ENCODE peak calls at places on chromosomes 6 and 20, in six cellular contexts. Q is AG09309, V is fibroblast of lung, J is keratinocyte, A is GM12865, F is heart right ventricle. H is an unnamed sample.

GRCh38 chr6:159945801-159946392 is 23.0 kb upstream of the IGF2R start:
- DNase-seq in Q (no peak), V (no peak), J (no peak), A (no peak), F (no peak), H (no peak)

GRCh38 chr20:19649041-19649440 is 109.0 kb upstream of the RIN2 start:
- DNase-seq in Q (no peak), V (no peak), J (no peak), A (no peak), F (no peak), H (no peak)

GRCh38 chr6:7632501-7633290 is 42.7 kb downstream of the SNRNP48 start:
- DNase-seq in Q (no peak), V (no peak), J (no peak), A (no peak), F (no peak), H (no peak)

GRCh38 chr6:15023448-15023847 is 222.4 kb upstream of the JARID2 start:
- DNase-seq in Q (no peak), V (no peak), J (no peak), A (peak), F (no peak), H (no peak)

GRCh38 chr20:53202781-53203180 is 230.6 kb downstream of the TSHZ2 start:
- DNase-seq in Q (no peak), V (peak), J (no peak), A (no peak), F (no peak), H (no peak)

GRCh38 chr20:47319517-47320252 is 36.8 kb downstream of the ZMYND8 start:
- DNase-seq in Q (no peak), V (peak), J (no peak), A (no peak), F (peak), H (no peak)

GRCh38 chr20:24382775-24383174 is 86.7 kb upstream of the SYNDIG1 start:
- DNase-seq in Q (no peak), V (no peak), J (no peak), A (no peak), F (no peak), H (peak)

GRCh38 chr6:33822575-33823395 is 19.0 kb upstream of the MLN start:
- DNase-seq in Q (no peak), V (no peak), J (no peak), A (peak), F (no peak), H (no peak)

GRCh38 chr6:25332671-25333071 is 53.5 kb downstream of the CARMIL1 start:
- DNase-seq in Q (no peak), V (no peak), J (no peak), A (peak), F (no peak), H (no peak)

GRCh38 chr6:154056536-154056935 is 17.5 kb downstream of the OPRM1 start:
- DNase-seq in Q (no peak), V (no peak), J (no peak), A (no peak), F (no peak), H (no peak)

GRCh38 chr20:36541227-36542018 is at the start of gene MYL9:
- DNase-seq in Q (no peak), V (peak), J (no peak), A (peak), F (peak), H (peak)

GRCh38 chr6:169415179-169415578 is 161.5 kb upstream of the THBS2 start:
- DNase-seq in Q (no peak), V (no peak), J (no peak), A (no peak), F (no peak), H (no peak)

GRCh38 chr6:150751296-150751695 is 114.2 kb upstream of the MTHFD1L start:
- DNase-seq in Q (peak), V (peak), J (no peak), A (no peak), F (no peak), H (no peak)

GRCh38 chr20:44433751-44434538 is 41.7 kb upstream of the TTPAL start:
- DNase-seq in Q (no peak), V (peak), J (no peak), A (no peak), F (no peak), H (no peak)

GRCh38 chr6:119076966-119077642 is 1.4 kb downstream of the FAM184A start:
- DNase-seq in Q (no peak), V (no peak), J (no peak), A (no peak), F (no peak), H (no peak)

DNA sequence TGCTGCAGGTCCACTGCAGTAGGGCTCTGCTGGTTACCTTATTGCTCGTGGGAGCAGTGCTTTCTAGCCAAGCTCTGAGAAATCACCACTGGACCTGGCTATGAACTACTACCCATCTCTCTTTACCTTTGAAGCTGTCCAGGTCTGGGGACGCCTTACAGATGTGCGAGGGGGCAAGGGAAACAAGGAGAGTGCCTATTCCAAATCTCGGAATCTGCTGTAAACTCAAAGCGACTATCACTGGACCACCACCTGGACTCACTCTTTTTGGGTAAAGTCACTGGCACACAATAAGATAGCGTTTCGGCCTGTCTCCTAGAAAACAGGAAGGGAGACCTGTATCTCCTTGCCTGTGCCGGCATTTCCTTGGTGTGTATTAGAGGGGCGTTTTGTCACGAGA is 5.3 kb downstream of the NRN1 start:
- DNase-seq in Q (no peak), V (no peak), J (no peak), A (no peak), F (no peak), H (no peak)
- H3K4me3 ChIP-seq in Q (no peak), V (no peak), J (no peak), A (no peak), F (no peak), H (no peak)

GRCh38 chr20:16621435-16622141 is 48.3 kb upstream of the KIF16B start:
- DNase-seq in Q (no peak), V (no peak), J (no peak), A (no peak), F (no peak), H (no peak)
- TF ChIP-seq CTCF in Q (no peak), V (no peak), J (no peak), A (no peak), F (no peak), H (no peak)

GRCh38 chr6:105028898-105029297 is 72.0 kb downstream of the LIN28B start:
- DNase-seq in Q (no peak), V (no peak), J (no peak), A (no peak), F (no peak), H (no peak)

GRCh38 chr6:105029581-105029980 is 72.7 kb downstream of the LIN28B start:
- DNase-seq in Q (no peak), V (no peak), J (no peak), A (no peak), F (no peak), H (no peak)

GRCh38 chr6:105021399-105021798 is 64.5 kb downstream of the LIN28B start:
- DNase-seq in Q (no peak), V (no peak), J (no peak), A (no peak), F (no peak), H (no peak)

GRCh38 chr6:105022416-105022815 is 65.5 kb downstream of the LIN28B start:
- DNase-seq in Q (no peak), V (no peak), J (no peak), A (no peak), F (no peak), H (no peak)

DNA sequence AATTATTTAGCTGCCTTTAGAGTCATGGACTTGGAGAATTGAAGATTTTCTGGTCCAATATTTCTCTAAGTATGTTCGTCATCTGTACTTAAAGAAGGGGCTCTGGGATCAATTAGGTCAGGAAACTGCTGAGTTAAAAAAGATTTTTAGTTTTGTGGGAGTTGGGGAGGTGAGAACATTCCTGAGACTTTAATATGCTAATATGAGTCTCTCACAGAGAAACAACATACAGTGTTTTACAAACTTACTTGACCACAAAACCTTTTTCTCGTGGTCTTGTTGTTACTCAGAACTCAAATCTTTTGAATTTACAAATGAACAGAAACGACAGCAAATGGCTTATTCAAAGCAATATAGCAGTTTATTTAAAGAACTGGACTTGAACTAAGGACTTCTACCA is 67.9 kb downstream of the LIN28B start:
- DNase-seq in Q (no peak), V (peak), J (no peak), A (peak), F (no peak), H (no peak)
- H3K4me3 ChIP-seq in Q (no peak), V (no peak), J (no peak), A (no peak), F (no peak), H (no peak)

DNA sequence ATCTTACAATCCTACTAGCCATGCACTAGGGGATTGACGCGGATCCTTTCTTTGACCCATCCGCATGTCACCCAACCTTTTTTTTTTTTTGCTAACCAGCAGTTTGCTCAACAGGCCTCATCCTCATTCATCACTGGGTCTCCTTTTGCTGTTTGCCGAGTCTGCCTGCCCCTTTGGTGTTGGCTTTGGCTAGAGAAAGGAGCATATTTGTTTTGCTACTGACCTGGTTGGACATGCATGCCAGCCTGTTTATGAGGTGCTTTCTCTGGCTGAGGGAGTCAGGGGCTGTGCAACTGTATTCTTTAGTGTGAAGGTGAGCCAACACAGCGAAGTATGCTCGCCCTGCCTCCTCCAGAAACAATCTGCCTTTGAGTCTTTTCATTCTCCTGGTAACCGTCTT is 40.2 kb downstream of the E2F3 start:
- DNase-seq in Q (no peak), V (no peak), J (no peak), A (no peak), F (no peak), H (no peak)
- TF ChIP-seq CTCF in Q (no peak), V (no peak), J (no peak), A (no peak), F (no peak), H (no peak)

DNA sequence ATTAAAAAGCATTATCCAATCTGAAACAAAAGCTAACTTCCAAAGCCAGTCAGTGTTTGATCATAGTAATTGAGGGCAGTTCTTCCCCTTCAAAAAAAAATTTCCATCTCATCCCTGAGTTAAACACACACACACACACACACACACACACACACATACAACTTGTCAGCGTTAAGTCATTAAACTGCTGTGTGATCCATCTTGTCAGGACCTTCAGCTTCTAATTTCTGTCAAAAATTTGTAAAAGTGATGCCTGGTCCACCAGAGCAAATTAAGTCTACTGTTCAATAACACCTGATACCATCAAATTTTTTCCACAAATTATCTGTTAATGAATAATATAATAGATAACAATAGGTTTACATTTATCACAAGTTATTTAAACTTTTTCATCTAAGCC is 198.7 kb downstream of the GPX5 start:
- DNase-seq in Q (no peak), V (no peak), J (no peak), A (no peak), F (no peak), H (no peak)
- H3K4me3 ChIP-seq in Q (no peak), V (no peak), J (no peak), A (no peak), F (no peak), H (no peak)

GRCh38 chr6:104784884-104785283 is 74.8 kb downstream of the HACE1 start:
- DNase-seq in Q (peak), V (peak), J (no peak), A (no peak), F (no peak), H (no peak)

GRCh38 chr6:104787305-104787704 is 72.4 kb downstream of the HACE1 start:
- DNase-seq in Q (no peak), V (no peak), J (no peak), A (no peak), F (no peak), H (no peak)

GRCh38 chr6:104788400-104788799 is 71.3 kb downstream of the HACE1 start:
- DNase-seq in Q (no peak), V (no peak), J (no peak), A (no peak), F (no peak), H (no peak)

GRCh38 chr6:104795363-104795762 is 64.4 kb downstream of the HACE1 start:
- DNase-seq in Q (no peak), V (no peak), J (no peak), A (no peak), F (no peak), H (no peak)

DNA sequence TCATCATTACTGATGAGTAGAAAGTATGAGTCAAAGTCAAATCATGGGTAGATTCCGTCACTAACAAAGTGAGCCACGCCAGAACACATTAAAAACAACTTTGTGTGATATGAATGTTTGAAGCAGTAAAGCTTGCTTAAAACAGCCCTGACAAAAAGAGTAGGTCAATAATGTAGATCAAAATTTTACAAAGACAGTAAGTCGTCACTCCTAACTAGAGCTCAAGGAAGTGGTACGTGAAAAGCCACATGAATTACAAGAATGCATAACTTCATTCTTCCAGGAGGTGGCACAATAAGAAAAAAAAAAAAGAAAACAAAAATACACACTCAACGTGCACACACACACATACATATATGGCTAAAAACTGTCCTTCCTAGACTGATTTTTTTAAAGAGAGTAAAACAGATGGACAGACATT is 69.9 kb downstream of the HACE1 start:
- DNase-seq in Q (peak), V (peak), J (no peak), A (peak), F (no peak), H (no peak)
- TF ChIP-seq CTCF in Q (no peak), V (no peak), J (peak), A (peak), F (peak), H (no peak)

DNA sequence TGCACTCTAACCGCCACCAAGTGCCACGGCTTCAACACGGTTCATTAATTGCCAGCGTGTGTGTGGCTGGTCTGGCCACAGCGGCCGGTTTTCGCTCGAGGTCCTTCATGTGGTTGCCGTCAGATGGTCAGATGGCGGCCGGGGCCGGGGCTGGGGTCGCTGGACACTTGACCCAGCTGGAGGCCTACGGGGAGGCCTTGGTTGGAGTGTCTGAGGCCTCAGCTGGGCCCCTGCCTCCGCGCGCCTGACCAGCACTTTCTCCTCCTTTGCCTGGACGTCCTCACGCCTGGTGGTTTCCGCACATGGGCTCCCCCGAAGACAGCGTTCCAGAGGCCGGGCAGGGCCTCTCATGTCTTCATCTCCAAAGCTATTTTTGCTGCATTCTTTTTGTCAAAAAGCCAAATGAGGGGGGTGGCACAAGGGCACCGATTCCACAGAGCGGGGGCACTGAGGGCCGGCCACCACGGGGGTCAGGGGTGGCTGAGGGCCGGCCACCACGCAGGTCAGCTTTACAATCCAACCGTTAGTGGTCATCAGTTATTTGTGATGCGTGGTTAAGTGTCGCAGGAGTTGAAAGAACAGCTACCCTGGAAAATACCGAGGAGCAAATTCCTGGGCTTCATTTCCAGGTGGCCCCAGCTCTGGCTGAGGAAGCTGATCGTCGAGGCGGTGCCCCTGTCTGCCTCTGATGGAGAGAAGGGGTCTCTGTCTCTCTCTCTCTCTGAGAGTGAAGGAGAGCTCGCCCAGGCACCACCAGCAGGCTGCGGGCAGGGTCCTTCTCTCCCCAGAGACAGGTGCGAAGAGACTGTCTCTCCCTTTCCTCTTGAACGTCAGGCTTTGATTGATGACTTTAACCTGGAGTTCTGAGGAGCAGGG is 50.5 kb upstream of the FRMD1 start:
- DNase-seq in Q (no peak), V (no peak), J (no peak), A (no peak), F (no peak), H (peak)
- H3K4me3 ChIP-seq in Q (no peak), V (no peak), J (no peak), A (no peak), F (no peak), H (no peak)

GRCh38 chr6:70079241-70079640 is 212.9 kb downstream of the COL19A1 start:
- DNase-seq in Q (no peak), V (no peak), J (no peak), A (no peak), F (no peak), H (no peak)
- TF ChIP-seq CTCF in Q (no peak), V (no peak), J (no peak), A (no peak), F (no peak), H (no peak)

H was measured in coronary artery.